ENCODE peak calls at places on chromosomes 16 and 17, in four cellular contexts. One of them, this sample, is unnamed.

GRCh38 chr17:35799942-35800341 is 4.5 kb upstream of the MMP28 start:
- DNase-seq in gastrocnemius medialis: no peak
- DNase-seq in T-helper 17 cell: no peak
- DNase-seq in right atrium auricular region: no peak
- DNase-seq in this sample: peak

GRCh38 chr16:10039220-10040096 is 142.8 kb downstream of the GRIN2A start:
- DNase-seq in gastrocnemius medialis: no peak
- DNase-seq in T-helper 17 cell: no peak
- DNase-seq in right atrium auricular region: no peak
- DNase-seq in this sample: no peak

GRCh38 chr17:62791235-62792121 is 16.6 kb downstream of the MARCHF10 start:
- DNase-seq in gastrocnemius medialis: no peak
- DNase-seq in T-helper 17 cell: no peak
- DNase-seq in right atrium auricular region: no peak
- DNase-seq in this sample: no peak

GRCh38 chr17:57853695-57854094 is 3.9 kb upstream of the MRPS23 start:
- DNase-seq in gastrocnemius medialis: peak
- DNase-seq in T-helper 17 cell: no peak
- DNase-seq in right atrium auricular region: no peak
- DNase-seq in this sample: peak

GRCh38 chr17:12536472-12536871 is 129.2 kb upstream of the MYOCD start:
- DNase-seq in gastrocnemius medialis: no peak
- DNase-seq in T-helper 17 cell: no peak
- DNase-seq in right atrium auricular region: no peak
- DNase-seq in this sample: no peak

GRCh38 chr17:21289902-21290571 is 5.5 kb downstream of the MAP2K3 start:
- DNase-seq in gastrocnemius medialis: peak
- DNase-seq in T-helper 17 cell: no peak
- DNase-seq in right atrium auricular region: no peak
- DNase-seq in this sample: peak

GRCh38 chr17:56880133-56880532 is 33.7 kb downstream of the TRIM25 start:
- DNase-seq in gastrocnemius medialis: no peak
- DNase-seq in T-helper 17 cell: no peak
- DNase-seq in right atrium auricular region: no peak
- DNase-seq in this sample: no peak

GRCh38 chr16:7397901-7398300 is 65.3 kb downstream of the RBFOX1 start:
- DNase-seq in gastrocnemius medialis: no peak
- DNase-seq in T-helper 17 cell: no peak
- DNase-seq in right atrium auricular region: no peak
- DNase-seq in this sample: no peak

GRCh38 chr17:13413001-13413400 is 188.7 kb downstream of the HS3ST3A1 start:
- DNase-seq in gastrocnemius medialis: no peak
- DNase-seq in T-helper 17 cell: no peak
- DNase-seq in right atrium auricular region: no peak
- DNase-seq in this sample: no peak

GRCh38 chr16:30738984-30739951 is 9.0 kb upstream of the PHKG2 start:
- DNase-seq in gastrocnemius medialis: no peak
- DNase-seq in T-helper 17 cell: no peak
- DNase-seq in right atrium auricular region: no peak
- DNase-seq in this sample: no peak

GRCh38 chr17:50839591-50840310 is 4.4 kb downstream of the WFIKKN2 start:
- DNase-seq in gastrocnemius medialis: no peak
- DNase-seq in T-helper 17 cell: no peak
- DNase-seq in right atrium auricular region: no peak
- DNase-seq in this sample: no peak

GRCh38 chr17:54901230-54901847 is 687 bp downstream of the TOM1L1 start:
- DNase-seq in gastrocnemius medialis: no peak
- DNase-seq in T-helper 17 cell: no peak
- DNase-seq in right atrium auricular region: no peak
- DNase-seq in this sample: no peak

GRCh38 chr16:79510879-79511278 is 89.7 kb downstream of the MAF start:
- DNase-seq in gastrocnemius medialis: no peak
- DNase-seq in T-helper 17 cell: no peak
- DNase-seq in right atrium auricular region: no peak
- DNase-seq in this sample: no peak

GRCh38 chr17:30586818-30587595 is 109.8 kb downstream of the GOSR1 start:
- DNase-seq in gastrocnemius medialis: no peak
- DNase-seq in T-helper 17 cell: no peak
- DNase-seq in right atrium auricular region: no peak
- DNase-seq in this sample: no peak

GRCh38 chr16:4273858-4274291 is 1.1 kb upstream of the TFAP4 start:
- DNase-seq in gastrocnemius medialis: no peak
- DNase-seq in T-helper 17 cell: peak
- DNase-seq in right atrium auricular region: peak
- DNase-seq in this sample: no peak

GRCh38 chr17:42282478-42283080 is 5.7 kb upstream of the STAT5A start:
- DNase-seq in gastrocnemius medialis: no peak
- DNase-seq in T-helper 17 cell: no peak
- DNase-seq in right atrium auricular region: peak
- DNase-seq in this sample: peak

GRCh38 chr17:5555254-5555653 is 29.1 kb downstream of the NLRP1 start:
- DNase-seq in gastrocnemius medialis: no peak
- DNase-seq in T-helper 17 cell: no peak
- DNase-seq in right atrium auricular region: no peak
- DNase-seq in this sample: no peak

GRCh38 chr16:877242-878065 is 76.9 kb upstream of the GNG13 start:
- DNase-seq in gastrocnemius medialis: no peak
- DNase-seq in T-helper 17 cell: no peak
- DNase-seq in right atrium auricular region: no peak
- DNase-seq in this sample: no peak

This sample was measured in left lobe of liver.